ENCODE peak calls at places on chromosomes 4 and X, in four cellular contexts. M, X, W and S are unnamed samples.

GRCh38 chr4:100278567-100278966 is 88.3 kb upstream of the DDIT4L start:
- DNase-seq in M (no peak), X (no peak), W (no peak), S (no peak)

GRCh38 chrX:15465347-15465746 is 27.8 kb downstream of the PIR start:
- DNase-seq in M (no peak), X (no peak), W (no peak), S (no peak)

GRCh38 chr4:133160853-133161252 is 11.8 kb downstream of the PCDH10 start:
- DNase-seq in M (no peak), X (no peak), W (no peak), S (no peak)

GRCh38 chr4:186472948-186473347 is 82.4 kb downstream of the MTNR1A start:
- DNase-seq in M (no peak), X (no peak), W (no peak), S (no peak)

GRCh38 chr4:72112514-72113156 is 80.8 kb downstream of the NPFFR2 start:
- DNase-seq in M (no peak), X (peak), W (no peak), S (no peak)

GRCh38 chr4:23153076-23153475 is 460.3 kb downstream of the GBA3 start:
- DNase-seq in M (no peak), X (no peak), W (no peak), S (no peak)

GRCh38 chr4:1412376-1413220 is 6.4 kb upstream of the NKX1-1 start:
- DNase-seq in M (no peak), X (no peak), W (no peak), S (no peak)

GRCh38 chr4:17236686-17237085 is 275.2 kb downstream of the QDPR start:
- DNase-seq in M (no peak), X (no peak), W (no peak), S (no peak)

GRCh38 chrX:154305481-154306205 is 10.0 kb downstream of the TKTL1 start:
- DNase-seq in M (no peak), X (no peak), W (no peak), S (no peak)

GRCh38 chr4:182206266-182206665 is 36.9 kb upstream of the TENM3 start:
- DNase-seq in M (no peak), X (no peak), W (no peak), S (no peak)

GRCh38 chr4:7651461-7651921 is 216.8 kb upstream of the PSAPL1 start:
- DNase-seq in M (no peak), X (no peak), W (no peak), S (no peak)

GRCh38 chr4:183284965-183285364 is 35.1 kb downstream of the CLDN22 start:
- DNase-seq in M (no peak), X (no peak), W (no peak), S (no peak)